ENCODE peak calls at places on chromosomes 12 and 14, in six cellular contexts. F is mesendoderm, J is neuronal stem cell, O is H1, S is IMR-90, U is mesenchymal stem cell. L is an unnamed sample.

GRCh38 chr14:67718265-67718664 is 16.6 kb downstream of the RDH12 start:
- DNase-seq in O (no peak), U (no peak), F (no peak), J (no peak), S (no peak), L (no peak)

GRCh38 chr14:71169028-71169427 is 261.8 kb downstream of the PCNX1 start:
- DNase-seq in S (no peak), J (no peak), O (no peak), F (no peak), U (no peak), L (no peak)

GRCh38 chr14:79011091-79011919 is 841.1 kb downstream of the NRXN3 start:
- DNase-seq in J (peak; percentile 57), O (no peak), F (peak; percentile 40), S (peak; percentile 84), U (peak; percentile 50), L (peak; percentile 28)

GRCh38 chr14:68027276-68027675 is 207.7 kb downstream of the RAD51B start:
- DNase-seq in F (no peak), O (no peak), J (no peak), S (peak; percentile 30), U (no peak), L (no peak)

GRCh38 chr14:28113311-28113710 is 653.3 kb upstream of the FOXG1 start:
- DNase-seq in O (no peak), F (no peak), S (no peak), U (no peak), J (no peak), L (no peak)

GRCh38 chr12:110689002-110689600 is at the start of gene HVCN1:
- DNase-seq in U (peak; percentile 40), J (peak; percentile 57), S (no peak), O (peak; percentile 85), F (no peak), L (peak; percentile 82)

GRCh38 chr12:107990325-107990724 is 138.8 kb upstream of the WSCD2 start:
- DNase-seq in O (peak; percentile 62), U (no peak), J (peak; percentile 46), S (no peak), F (peak; percentile 72), L (peak; percentile 80)

GRCh38 chr14:21086908-21087293 is 11.6 kb downstream of the ZNF219 start:
- DNase-seq in S (no peak), O (no peak), J (no peak), F (no peak), U (no peak), L (no peak)

GRCh38 chr12:49838973-49839633 is 3.8 kb downstream of the BCDIN3D start:
- DNase-seq in S (peak; percentile 35), O (no peak), U (peak; percentile 59), J (no peak), F (peak; percentile 60), L (no peak)

GRCh38 chr12:26701604-26702215 is 131.3 kb downstream of the ITPR2 start:
- DNase-seq in F (peak; percentile 57), S (peak; percentile 70), J (peak; percentile 37), U (peak; percentile 67), O (no peak), L (no peak)

GRCh38 chr12:30880061-30880460 is 46.5 kb upstream of the TSPAN11 start:
- DNase-seq in J (no peak), S (no peak), F (no peak), U (peak; percentile 6), O (no peak), L (no peak)

GRCh38 chr14:24403294-24404013 is 4.7 kb downstream of the NYNRIN start:
- DNase-seq in U (no peak), F (peak; percentile 54), J (no peak), S (peak; percentile 28), O (no peak), L (no peak)

GRCh38 chr12:62530596-62530995 is 64.0 kb downstream of the MON2 start:
- DNase-seq in O (no peak), S (peak; percentile 95), F (no peak), J (no peak), U (peak; percentile 66), L (no peak)

GRCh38 chr14:47442206-47442605 is 233.2 kb downstream of the MDGA2 start:
- DNase-seq in J (peak; percentile 21), S (no peak), U (peak; percentile 89), O (no peak), F (peak; percentile 93), L (peak; percentile 80)

GRCh38 chr12:45469902-45470301 is 254.0 kb downstream of the ANO6 start:
- DNase-seq in J (no peak), O (no peak), F (no peak), U (no peak), S (no peak), L (no peak)

GRCh38 chr14:60161176-60162107 is 3.8 kb downstream of the DHRS7 start:
- DNase-seq in F (no peak), S (peak; percentile 18), O (no peak), U (peak; percentile 56), J (no peak), L (peak; percentile 48)

GRCh38 chr14:28020112-28020511 is 746.5 kb upstream of the FOXG1 start:
- DNase-seq in S (no peak), O (no peak), J (no peak), U (no peak), F (no peak), L (no peak)

GRCh38 chr12:54584128-54584527 is 4.3 kb downstream of the PPP1R1A start:
- DNase-seq in U (no peak), O (no peak), F (no peak), J (no peak), S (no peak), L (no peak)

GRCh38 chr12:92533280-92533890 is 169.4 kb upstream of the PLEKHG7 start:
- DNase-seq in O (no peak), J (no peak), U (no peak), F (no peak), S (no peak), L (no peak)

GRCh38 chr14:105315941-105316562 is 1.5 kb downstream of the PACS2 start:
- DNase-seq in J (no peak), U (peak; percentile 29), S (no peak), O (no peak), F (no peak), L (peak; percentile 23)

GRCh38 chr12:15880721-15881120 is 1.5 kb upstream of the STRAP start:
- DNase-seq in J (no peak), S (no peak), O (no peak), U (no peak), F (no peak), L (no peak)

GRCh38 chr14:63735720-63736119 is 7.9 kb upstream of the SGPP1 start:
- DNase-seq in U (no peak), S (no peak), O (no peak), F (no peak), J (no peak), L (no peak)

GRCh38 chr12:110717037-110717436 is 25.7 kb downstream of the PPP1CC start:
- DNase-seq in S (no peak), U (no peak), F (no peak), J (no peak), O (no peak), L (no peak)

GRCh38 chr12:56633465-56634241 is 3.5 kb upstream of the BAZ2A start:
- DNase-seq in F (no peak), S (no peak), O (no peak), J (no peak), U (peak; percentile 8), L (no peak)
- H2BK120ac ChIP-seq in F (no peak overlapping the region), S (no peak overlapping the region), O (peak overlapping the region; percentile 27), J (no peak overlapping the region), U (no peak overlapping the region), L (no peak overlapping the region)

GRCh38 chr14:102188187-102188586 is 48.5 kb downstream of the WDR20 start:
- DNase-seq in J (no peak), F (no peak), U (no peak), O (no peak), S (no peak), L (no peak)
- H2BK15ac ChIP-seq in J (no peak overlapping the region), F (no peak overlapping the region), U (no peak overlapping the region), O (no peak overlapping the region), S (no peak overlapping the region), L (no peak overlapping the region)

GRCh38 chr12:127121494-127122070 is 1145.4 kb upstream of the TMEM132C start:
- DNase-seq in F (no peak), U (no peak), J (no peak), S (no peak), O (no peak), L (no peak)

GRCh38 chr12:127120851-127121250 is 1146.1 kb upstream of the TMEM132C start:
- DNase-seq in U (no peak), O (no peak), F (no peak), J (no peak), S (no peak), L (no peak)

GRCh38 chr12:127115468-127116035 is 1151.4 kb upstream of the TMEM132C start:
- DNase-seq in S (no peak), F (no peak), O (no peak), J (no peak), U (no peak), L (no peak)

GRCh38 chr12:127118251-127118650 is 1148.7 kb upstream of the TMEM132C start:
- DNase-seq in S (no peak), U (no peak), F (no peak), O (no peak), J (no peak), L (no peak)

GRCh38 chr12:127119600-127120140 is 1147.3 kb upstream of the TMEM132C start:
- DNase-seq in S (no peak), O (no peak), F (no peak), U (no peak), J (no peak), L (no peak)
- H2BK120ac ChIP-seq in S (no peak overlapping the region), O (no peak overlapping the region), F (no peak overlapping the region), U (no peak overlapping the region), J (no peak overlapping the region), L (no peak overlapping the region)

DNA sequence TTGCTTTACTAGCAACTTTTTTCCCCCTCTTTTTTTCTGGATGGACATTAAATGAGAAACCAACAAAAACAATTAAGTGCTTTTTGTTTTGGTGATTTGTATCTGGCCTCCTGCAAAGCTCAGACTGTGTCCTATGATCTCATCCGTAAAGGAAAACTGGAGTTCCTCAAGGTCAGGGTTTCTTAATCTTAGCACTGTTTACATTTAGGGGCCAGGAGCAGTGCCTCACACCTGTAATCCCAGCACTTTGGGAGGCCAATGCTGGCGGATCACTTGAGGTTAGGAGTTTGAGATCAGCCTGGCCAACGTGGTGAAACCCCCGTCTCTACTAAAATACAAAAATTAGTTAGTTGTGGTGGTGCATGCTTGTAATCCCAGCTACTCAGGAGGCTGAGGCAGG is 28.0 kb downstream of the ENTPD5 start:
- DNase-seq in O (no peak), F (no peak), S (no peak), J (no peak), U (no peak), L (no peak)
- H2BK15ac ChIP-seq in O (no peak overlapping the region), F (no peak overlapping the region), S (no peak overlapping the region), J (no peak overlapping the region), U (no peak overlapping the region), L (no peak overlapping the region)

GRCh38 chr12:12871587-12872138 is 19.7 kb upstream of the GPRC5A start:
- DNase-seq in S (no peak), J (no peak), U (no peak), F (no peak), O (no peak), L (no peak)

GRCh38 chr12:12872934-12873275 is 18.5 kb upstream of the GPRC5A start:
- DNase-seq in U (peak; percentile 54), O (no peak), F (no peak), S (peak; percentile 83), J (no peak), L (no peak)

GRCh38 chr12:12874014-12874413 is 17.3 kb upstream of the GPRC5A start:
- DNase-seq in U (no peak), S (no peak), O (no peak), J (no peak), F (no peak), L (no peak)

GRCh38 chr12:12870454-12870853 is 20.9 kb upstream of the GPRC5A start:
- DNase-seq in S (peak; percentile 100), U (peak; percentile 96), J (no peak), O (no peak), F (peak; percentile 64), L (no peak)

GRCh38 chr12:12872139-12872933 is 19.0 kb upstream of the GPRC5A start:
- DNase-seq in O (no peak), S (peak; percentile 88), U (peak; percentile 77), F (peak; percentile 68), J (no peak), L (peak; percentile 54)
- H2BK120ac ChIP-seq in O (no peak overlapping the region), S (peak overlapping the region; percentile 100), U (peak overlapping the region; percentile 89), F (no peak overlapping the region), J (no peak overlapping the region), L (no peak overlapping the region)

L was measured in H9.